ENCODE peak calls at places on chromosomes 12 and 14, in seven cellular contexts. L is IMR-90, H is A549, B is GM06990, F is choroid plexus epithelial cell, N is sigmoid colon, P is AG10803. W is an unnamed sample.

GRCh38 chr12:107593713-107594381 is 91.8 kb upstream of the PWP1 start:
- DNase-seq in N (no peak), F (no peak), L (no peak), B (peak), H (peak), P (no peak), W (peak)

GRCh38 chr14:64562432-64562831 is 12.7 kb downstream of the PPP1R36 start:
- DNase-seq in N (no peak), H (no peak), B (no peak), L (no peak), F (no peak), P (no peak), W (no peak)

GRCh38 chr12:90922068-90922743 is 32.8 kb downstream of the CCER1 start:
- DNase-seq in N (no peak), H (no peak), B (no peak), F (peak), L (peak), P (peak), W (no peak)

GRCh38 chr12:3123729-3124128 is 46.5 kb downstream of the TSPAN9 start:
- DNase-seq in L (no peak), P (peak), B (no peak), N (no peak), H (no peak), F (peak), W (no peak)

GRCh38 chr12:123973552-123974341 is 732 bp downstream of the ZNF664 start:
- DNase-seq in P (peak), H (peak), L (peak), F (no peak), B (peak), N (peak), W (peak)

GRCh38 chr12:65497645-65498044 is 219.2 kb downstream of the MSRB3 start:
- DNase-seq in P (peak), F (peak), B (no peak), H (no peak), N (no peak), L (no peak), W (no peak)

GRCh38 chr14:28482644-28483043 is 283.9 kb upstream of the FOXG1 start:
- DNase-seq in L (no peak), N (no peak), B (no peak), H (no peak), F (no peak), P (no peak), W (no peak)

GRCh38 chr12:100720016-100720654 is 74.4 kb upstream of the ANO4 start:
- DNase-seq in L (no peak), B (no peak), N (no peak), P (peak), H (no peak), F (peak), W (no peak)

GRCh38 chr14:53462931-53463778 is 310.0 kb upstream of the DDHD1 start:
- DNase-seq in N (no peak), P (no peak), B (no peak), L (no peak), H (no peak), F (no peak), W (no peak)

GRCh38 chr12:28089363-28089762 is 100.9 kb upstream of the CCDC91 start:
- DNase-seq in B (no peak), N (no peak), P (peak), F (peak), L (peak), H (peak), W (no peak)

GRCh38 chr12:49537231-49537708 is 1.6 kb upstream of the KCNH3 start:
- DNase-seq in B (no peak), F (no peak), P (no peak), L (no peak), N (no peak), H (no peak), W (no peak)

GRCh38 chr12:47820631-47821345 is 1.1 kb upstream of the HDAC7 start:
- DNase-seq in F (peak), N (peak), P (peak), H (peak), B (no peak), L (peak), W (no peak)

GRCh38 chr14:22907429-22907828 is 11.5 kb downstream of the RBM23 start:
- DNase-seq in N (no peak), P (no peak), H (no peak), B (no peak), L (no peak), F (no peak), W (no peak)
- TF ChIP-seq CTCF in N (no peak), P (no peak), H (no peak), B (no peak), L (no peak), F (no peak), W (no peak)

GRCh38 chr12:53938276-53939140 is at the start of gene HOXC13:
- DNase-seq in H (peak), L (no peak), F (no peak), P (peak), B (no peak), N (no peak), W (no peak)
- H3K4me3 ChIP-seq in H (peak), L (no peak), F (no peak), P (no peak), B (no peak), N (no peak), W (no peak)

DNA sequence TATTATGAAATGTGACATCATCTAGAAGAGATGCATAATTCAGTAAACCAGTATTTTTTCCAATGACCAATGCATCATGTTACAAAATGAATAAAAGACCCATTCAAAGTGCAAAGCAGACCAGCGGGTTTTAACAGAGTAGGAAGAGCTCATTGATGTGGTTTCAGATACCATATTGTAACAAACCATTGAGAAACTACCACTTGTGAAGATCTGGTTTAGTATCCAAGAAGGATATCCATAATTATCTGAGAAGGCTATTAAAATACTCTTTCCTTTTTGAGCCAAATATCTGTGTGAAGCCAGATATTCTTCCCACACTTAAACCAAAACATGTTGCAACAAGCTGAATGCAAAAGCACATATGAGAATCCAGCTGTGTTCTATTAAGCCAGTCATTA is 47.7 kb downstream of the MVK start:
- DNase-seq in B (no peak), P (peak), H (no peak), N (no peak), F (peak), L (no peak), W (no peak)
- TF ChIP-seq CTCF in B (no peak), P (no peak), H (no peak), N (no peak), F (no peak), L (no peak), W (no peak)

GRCh38 chr12:132429122-132429931 is 60.6 kb upstream of the FBRSL1 start:
- DNase-seq in L (no peak), B (no peak), F (no peak), P (no peak), H (no peak), N (no peak), W (no peak)
- H3K4me3 ChIP-seq in L (no peak), B (no peak), F (no peak), P (no peak), H (no peak), N (no peak), W (no peak)

GRCh38 chr14:85437143-85437542 is 92.8 kb upstream of the FLRT2 start:
- DNase-seq in L (peak), F (peak), P (peak), B (no peak), H (peak), N (no peak), W (no peak)
- TF ChIP-seq CTCF in L (no peak), F (no peak), P (no peak), B (no peak), H (no peak), N (no peak), W (no peak)

GRCh38 chr12:54011665-54012532 is 3.1 kb downstream of the HOXC8 start:
- DNase-seq in F (no peak), H (no peak), B (no peak), P (no peak), N (no peak), L (no peak), W (no peak)
- H3K4me3 ChIP-seq in F (no peak), H (no peak), B (no peak), P (peak), N (no peak), L (no peak), W (no peak)

GRCh38 chr12:89280833-89281533 is 71.3 kb downstream of the DUSP6 start:
- DNase-seq in L (peak), B (no peak), F (peak), P (peak), H (no peak), N (no peak), W (no peak)

GRCh38 chr12:89278862-89279261 is 73.4 kb downstream of the DUSP6 start:
- DNase-seq in B (no peak), L (no peak), F (no peak), N (no peak), H (no peak), P (no peak), W (no peak)

GRCh38 chr12:89276860-89277259 is 75.4 kb downstream of the DUSP6 start:
- DNase-seq in L (no peak), H (no peak), N (no peak), F (no peak), B (no peak), P (no peak), W (no peak)

GRCh38 chr12:89279499-89279898 is 72.8 kb downstream of the DUSP6 start:
- DNase-seq in F (no peak), L (no peak), B (no peak), N (no peak), H (no peak), P (no peak), W (no peak)

DNA sequence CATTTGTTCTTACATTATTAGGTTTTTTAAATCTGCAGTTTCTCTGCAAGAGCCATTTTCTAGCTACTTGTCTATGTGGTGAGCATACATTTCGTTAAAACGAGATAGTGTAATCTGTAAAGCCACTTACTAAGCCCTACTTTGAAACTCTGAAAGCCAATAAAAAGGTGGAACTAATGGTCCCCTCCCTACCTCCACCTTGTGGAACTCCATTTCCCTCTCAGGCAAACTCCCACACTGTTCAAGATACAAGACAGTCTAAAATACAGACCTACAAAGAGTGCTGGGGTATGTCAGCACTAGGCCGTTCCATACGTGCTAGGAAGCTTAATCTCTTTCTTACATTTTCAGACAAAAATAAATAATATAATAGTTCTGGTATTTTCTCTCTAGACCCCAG is 74.1 kb downstream of the DUSP6 start:
- DNase-seq in L (no peak), B (no peak), H (no peak), N (no peak), P (no peak), F (no peak), W (no peak)
- TF ChIP-seq CTCF in L (no peak), B (no peak), H (no peak), N (no peak), P (no peak), F (no peak), W (no peak)

GRCh38 chr12:46404733-46405132 is 32.2 kb upstream of the SLC38A2 start:
- DNase-seq in N (no peak), F (no peak), P (no peak), B (no peak), H (no peak), L (no peak), W (no peak)
- H3K4me3 ChIP-seq in N (no peak), F (no peak), P (no peak), B (no peak), H (no peak), L (no peak), W (no peak)

W was measured in GM12865.